ENCODE peak calls at places on chromosomes 11 and 22, in eight cellular contexts. One of them, this sample, is unnamed. For H3K27me3 and H3K4me1, the result is how much of the 10 kb centered on the place peaks cover.

GRCh38 chr11:62664405-62665074 is 470 bp downstream of the C11orf98 start:
- DNase-seq in right atrium auricular region: no peak
- DNase-seq in Caco-2: peak
- DNase-seq in CD8-positive, alpha-beta T cell: peak
- DNase-seq in hepatocyte: peak
- DNase-seq in endothelial cell of umbilical vein: no peak
- DNase-seq in thoracic aorta: no peak
- DNase-seq in pancreas: peak
- DNase-seq in this sample: peak

GRCh38 chr11:1565173-1565903 is 6.7 kb downstream of the DUSP8 start:
- DNase-seq in right atrium auricular region: no peak
- DNase-seq in endothelial cell of umbilical vein: no peak
- DNase-seq in thoracic aorta: no peak
- DNase-seq in pancreas: peak
- DNase-seq in hepatocyte: no peak
- DNase-seq in CD8-positive, alpha-beta T cell: no peak
- DNase-seq in Caco-2: no peak
- DNase-seq in this sample: peak

GRCh38 chr11:62569611-62570010 is 4.1 kb downstream of the EEF1G start:
- DNase-seq in right atrium auricular region: no peak
- DNase-seq in thoracic aorta: no peak
- DNase-seq in hepatocyte: no peak
- DNase-seq in Caco-2: no peak
- DNase-seq in endothelial cell of umbilical vein: no peak
- DNase-seq in CD8-positive, alpha-beta T cell: no peak
- DNase-seq in pancreas: no peak
- DNase-seq in this sample: no peak

GRCh38 chr11:60334005-60334620 is 7.1 kb downstream of the MS4A6E start:
- DNase-seq in pancreas: peak
- DNase-seq in thoracic aorta: no peak
- DNase-seq in hepatocyte: peak
- DNase-seq in CD8-positive, alpha-beta T cell: peak
- DNase-seq in right atrium auricular region: peak
- DNase-seq in endothelial cell of umbilical vein: peak
- DNase-seq in Caco-2: peak
- DNase-seq in this sample: peak

GRCh38 chr11:804599-804964 is 449 bp downstream of the PIDD1 start:
- DNase-seq in thoracic aorta: no peak
- DNase-seq in endothelial cell of umbilical vein: no peak
- DNase-seq in pancreas: peak
- DNase-seq in right atrium auricular region: no peak
- DNase-seq in hepatocyte: no peak
- DNase-seq in Caco-2: no peak
- DNase-seq in CD8-positive, alpha-beta T cell: no peak
- DNase-seq in this sample: no peak

GRCh38 chr11:26649884-26650283 is 72.0 kb downstream of the SLC5A12 start:
- DNase-seq in hepatocyte: peak
- DNase-seq in Caco-2: peak
- DNase-seq in CD8-positive, alpha-beta T cell: no peak
- DNase-seq in pancreas: peak
- DNase-seq in right atrium auricular region: no peak
- DNase-seq in thoracic aorta: no peak
- DNase-seq in endothelial cell of umbilical vein: peak
- DNase-seq in this sample: peak

GRCh38 chr11:19631657-19632325 is 80.8 kb upstream of the NAV2 start:
- DNase-seq in pancreas: no peak
- DNase-seq in endothelial cell of umbilical vein: no peak
- DNase-seq in thoracic aorta: no peak
- DNase-seq in CD8-positive, alpha-beta T cell: no peak
- DNase-seq in Caco-2: no peak
- DNase-seq in right atrium auricular region: no peak
- DNase-seq in hepatocyte: no peak
- DNase-seq in this sample: no peak

GRCh38 chr11:108886608-108887007 is 221.7 kb downstream of the DDX10 start:
- DNase-seq in Caco-2: no peak
- DNase-seq in hepatocyte: no peak
- DNase-seq in CD8-positive, alpha-beta T cell: no peak
- DNase-seq in pancreas: no peak
- DNase-seq in right atrium auricular region: no peak
- DNase-seq in endothelial cell of umbilical vein: peak
- DNase-seq in thoracic aorta: no peak
- DNase-seq in this sample: no peak

GRCh38 chr11:68342459-68343158 is 30.2 kb downstream of the LRP5 start:
- DNase-seq in endothelial cell of umbilical vein: no peak
- DNase-seq in pancreas: no peak
- DNase-seq in right atrium auricular region: no peak
- DNase-seq in thoracic aorta: no peak
- DNase-seq in Caco-2: peak
- DNase-seq in CD8-positive, alpha-beta T cell: no peak
- DNase-seq in hepatocyte: peak
- DNase-seq in this sample: no peak

GRCh38 chr11:60845338-60845737 is 3.4 kb downstream of the CCDC86 start:
- DNase-seq in hepatocyte: no peak
- DNase-seq in thoracic aorta: no peak
- DNase-seq in right atrium auricular region: no peak
- DNase-seq in pancreas: no peak
- DNase-seq in endothelial cell of umbilical vein: no peak
- DNase-seq in CD8-positive, alpha-beta T cell: no peak
- DNase-seq in Caco-2: no peak
- DNase-seq in this sample: no peak

GRCh38 chr11:19781351-19781750 is 68.7 kb downstream of the NAV2 start:
- DNase-seq in right atrium auricular region: no peak
- DNase-seq in endothelial cell of umbilical vein: no peak
- DNase-seq in thoracic aorta: no peak
- DNase-seq in pancreas: no peak
- DNase-seq in Caco-2: no peak
- DNase-seq in CD8-positive, alpha-beta T cell: no peak
- DNase-seq in hepatocyte: no peak
- DNase-seq in this sample: no peak

GRCh38 chr11:6745018-6745417 is 26.8 kb downstream of the OR2AG2 start:
- DNase-seq in endothelial cell of umbilical vein: no peak
- DNase-seq in Caco-2: no peak
- DNase-seq in pancreas: no peak
- DNase-seq in right atrium auricular region: no peak
- DNase-seq in CD8-positive, alpha-beta T cell: no peak
- DNase-seq in thoracic aorta: no peak
- DNase-seq in hepatocyte: no peak
- DNase-seq in this sample: no peak

GRCh38 chr11:6745465-6746015 is 26.2 kb downstream of the OR2AG2 start:
- DNase-seq in hepatocyte: no peak
- DNase-seq in CD8-positive, alpha-beta T cell: no peak
- DNase-seq in right atrium auricular region: no peak
- DNase-seq in thoracic aorta: no peak
- DNase-seq in endothelial cell of umbilical vein: peak
- DNase-seq in pancreas: no peak
- DNase-seq in Caco-2: no peak
- DNase-seq in this sample: no peak

GRCh38 chr11:6747097-6747662 is 24.6 kb downstream of the OR2AG2 start:
- DNase-seq in right atrium auricular region: no peak
- DNase-seq in Caco-2: no peak
- DNase-seq in hepatocyte: no peak
- DNase-seq in pancreas: no peak
- DNase-seq in endothelial cell of umbilical vein: peak
- DNase-seq in thoracic aorta: no peak
- DNase-seq in CD8-positive, alpha-beta T cell: no peak
- DNase-seq in this sample: no peak

GRCh38 chr11:6746626-6747025 is 25.1 kb downstream of the OR2AG2 start:
- DNase-seq in endothelial cell of umbilical vein: no peak
- DNase-seq in hepatocyte: no peak
- DNase-seq in pancreas: no peak
- DNase-seq in CD8-positive, alpha-beta T cell: no peak
- DNase-seq in right atrium auricular region: no peak
- DNase-seq in thoracic aorta: no peak
- DNase-seq in Caco-2: no peak
- DNase-seq in this sample: no peak

GRCh38 chr11:6746086-6746618 is 25.6 kb downstream of the OR2AG2 start:
- DNase-seq in right atrium auricular region: no peak
- DNase-seq in pancreas: no peak
- DNase-seq in hepatocyte: no peak
- DNase-seq in thoracic aorta: no peak
- DNase-seq in endothelial cell of umbilical vein: peak
- DNase-seq in CD8-positive, alpha-beta T cell: peak
- DNase-seq in Caco-2: no peak
- DNase-seq in this sample: no peak
- H3K4me3 ChIP-seq in right atrium auricular region: peak
- H3K4me3 ChIP-seq in pancreas: no peak
- H3K4me3 ChIP-seq in hepatocyte: no peak
- H3K4me3 ChIP-seq in thoracic aorta: peak
- H3K4me3 ChIP-seq in endothelial cell of umbilical vein: no peak
- H3K4me3 ChIP-seq in CD8-positive, alpha-beta T cell: peak
- H3K4me3 ChIP-seq in Caco-2: no peak
- H3K4me3 ChIP-seq in this sample: no peak

GRCh38 chr11:127103586-127104388 is 103.2 kb upstream of the KIRREL3 start:
- DNase-seq in endothelial cell of umbilical vein: no peak
- DNase-seq in hepatocyte: no peak
- DNase-seq in pancreas: no peak
- DNase-seq in thoracic aorta: no peak
- DNase-seq in CD8-positive, alpha-beta T cell: no peak
- DNase-seq in right atrium auricular region: no peak
- DNase-seq in Caco-2: no peak
- DNase-seq in this sample: no peak

GRCh38 chr11:127105578-127105977 is 105.0 kb upstream of the KIRREL3 start:
- DNase-seq in pancreas: no peak
- DNase-seq in hepatocyte: no peak
- DNase-seq in CD8-positive, alpha-beta T cell: no peak
- DNase-seq in endothelial cell of umbilical vein: no peak
- DNase-seq in right atrium auricular region: no peak
- DNase-seq in thoracic aorta: no peak
- DNase-seq in Caco-2: no peak
- DNase-seq in this sample: no peak

GRCh38 chr11:127106938-127107337 is 106.4 kb upstream of the KIRREL3 start:
- DNase-seq in hepatocyte: no peak
- DNase-seq in Caco-2: no peak
- DNase-seq in thoracic aorta: no peak
- DNase-seq in right atrium auricular region: no peak
- DNase-seq in endothelial cell of umbilical vein: no peak
- DNase-seq in CD8-positive, alpha-beta T cell: no peak
- DNase-seq in pancreas: no peak
- DNase-seq in this sample: no peak

GRCh38 chr11:127108838-127109237 is 108.3 kb upstream of the KIRREL3 start:
- DNase-seq in right atrium auricular region: no peak
- DNase-seq in Caco-2: no peak
- DNase-seq in thoracic aorta: no peak
- DNase-seq in endothelial cell of umbilical vein: no peak
- DNase-seq in pancreas: no peak
- DNase-seq in hepatocyte: no peak
- DNase-seq in CD8-positive, alpha-beta T cell: no peak
- DNase-seq in this sample: no peak

DNA sequence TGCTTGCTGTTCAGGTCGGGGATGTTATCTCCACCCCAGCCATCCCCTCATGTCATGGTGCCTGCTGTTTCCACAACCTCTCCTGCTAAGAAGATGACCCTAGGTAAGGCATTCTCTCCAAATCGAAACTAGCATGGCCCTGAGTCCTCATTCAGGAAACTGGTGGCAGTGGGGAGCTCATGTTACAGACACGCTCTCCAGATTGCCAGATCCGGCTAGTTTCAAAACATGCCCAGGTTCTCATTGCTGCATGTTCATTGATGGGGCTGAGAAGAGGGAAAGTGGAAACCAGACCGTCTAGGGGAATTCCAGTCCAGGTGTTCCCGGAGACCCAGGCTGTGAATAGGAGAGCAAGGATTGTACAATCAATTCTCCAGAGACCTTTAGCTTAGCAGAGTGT is 105.6 kb upstream of the KIRREL3 start:
- DNase-seq in hepatocyte: peak
- DNase-seq in right atrium auricular region: no peak
- DNase-seq in Caco-2: no peak
- DNase-seq in CD8-positive, alpha-beta T cell: no peak
- DNase-seq in endothelial cell of umbilical vein: no peak
- DNase-seq in pancreas: no peak
- DNase-seq in thoracic aorta: no peak
- DNase-seq in this sample: no peak
- H3K27me3 ChIP-seq in hepatocyte: under half
- H3K27me3 ChIP-seq in right atrium auricular region: under half
- H3K27me3 ChIP-seq in Caco-2: under half
- H3K27me3 ChIP-seq in CD8-positive, alpha-beta T cell: under half
- H3K27me3 ChIP-seq in endothelial cell of umbilical vein: under half
- H3K27me3 ChIP-seq in pancreas: under half
- H3K27me3 ChIP-seq in thoracic aorta: under half
- H3K27me3 ChIP-seq in this sample: under half

DNA sequence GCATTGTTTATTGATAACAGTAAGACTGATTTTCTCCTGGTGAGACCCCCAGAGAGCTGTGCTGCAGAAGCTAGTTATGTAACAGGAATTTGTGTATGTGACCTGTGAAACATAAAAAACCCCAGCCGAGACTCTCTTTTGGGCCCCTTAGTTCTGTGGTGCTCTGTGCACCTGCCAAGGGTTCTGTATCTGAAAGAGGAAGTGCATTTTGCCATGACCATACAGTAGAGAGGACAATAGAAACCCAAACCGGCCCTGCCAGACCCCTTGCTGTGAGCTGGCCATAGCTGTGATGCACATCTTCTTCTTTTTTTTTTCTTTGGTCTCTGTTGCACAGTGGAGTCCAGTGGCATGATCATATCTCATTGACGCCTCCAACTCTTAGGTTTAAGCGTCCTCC is 31.4 kb upstream of the APOL5 start:
- DNase-seq in hepatocyte: no peak
- DNase-seq in Caco-2: no peak
- DNase-seq in pancreas: no peak
- DNase-seq in CD8-positive, alpha-beta T cell: no peak
- DNase-seq in right atrium auricular region: no peak
- DNase-seq in endothelial cell of umbilical vein: no peak
- DNase-seq in thoracic aorta: no peak
- DNase-seq in this sample: no peak
- H3K4me1 ChIP-seq in hepatocyte: under half
- H3K4me1 ChIP-seq in Caco-2: under half
- H3K4me1 ChIP-seq in pancreas: under half
- H3K4me1 ChIP-seq in CD8-positive, alpha-beta T cell: under half
- H3K4me1 ChIP-seq in right atrium auricular region: under half
- H3K4me1 ChIP-seq in endothelial cell of umbilical vein: under half
- H3K4me1 ChIP-seq in thoracic aorta: under half
- H3K4me1 ChIP-seq in this sample: under half

GRCh38 chr11:133966147-133966546 is 9.4 kb upstream of the IGSF9B start:
- DNase-seq in CD8-positive, alpha-beta T cell: no peak
- DNase-seq in endothelial cell of umbilical vein: no peak
- DNase-seq in hepatocyte: no peak
- DNase-seq in thoracic aorta: no peak
- DNase-seq in right atrium auricular region: no peak
- DNase-seq in Caco-2: no peak
- DNase-seq in pancreas: no peak
- DNase-seq in this sample: no peak

GRCh38 chr11:133967599-133968238 is 11.0 kb upstream of the IGSF9B start:
- DNase-seq in Caco-2: no peak
- DNase-seq in CD8-positive, alpha-beta T cell: no peak
- DNase-seq in pancreas: no peak
- DNase-seq in right atrium auricular region: no peak
- DNase-seq in hepatocyte: no peak
- DNase-seq in endothelial cell of umbilical vein: no peak
- DNase-seq in thoracic aorta: no peak
- DNase-seq in this sample: no peak

GRCh38 chr11:133964946-133965632 is 8.3 kb upstream of the IGSF9B start:
- DNase-seq in right atrium auricular region: no peak
- DNase-seq in CD8-positive, alpha-beta T cell: no peak
- DNase-seq in thoracic aorta: no peak
- DNase-seq in hepatocyte: peak
- DNase-seq in pancreas: no peak
- DNase-seq in Caco-2: no peak
- DNase-seq in endothelial cell of umbilical vein: no peak
- DNase-seq in this sample: no peak

GRCh38 chr11:133968300-133968699 is 11.5 kb upstream of the IGSF9B start:
- DNase-seq in thoracic aorta: no peak
- DNase-seq in right atrium auricular region: no peak
- DNase-seq in pancreas: no peak
- DNase-seq in hepatocyte: no peak
- DNase-seq in CD8-positive, alpha-beta T cell: no peak
- DNase-seq in endothelial cell of umbilical vein: no peak
- DNase-seq in Caco-2: peak
- DNase-seq in this sample: peak

GRCh38 chr11:133966924-133967598 is 10.3 kb upstream of the IGSF9B start:
- DNase-seq in pancreas: peak
- DNase-seq in thoracic aorta: no peak
- DNase-seq in right atrium auricular region: no peak
- DNase-seq in endothelial cell of umbilical vein: no peak
- DNase-seq in CD8-positive, alpha-beta T cell: peak
- DNase-seq in Caco-2: peak
- DNase-seq in hepatocyte: no peak
- DNase-seq in this sample: no peak
- H3K4me3 ChIP-seq in pancreas: no peak
- H3K4me3 ChIP-seq in thoracic aorta: peak
- H3K4me3 ChIP-seq in right atrium auricular region: peak
- H3K4me3 ChIP-seq in endothelial cell of umbilical vein: no peak
- H3K4me3 ChIP-seq in CD8-positive, alpha-beta T cell: peak
- H3K4me3 ChIP-seq in Caco-2: no peak
- H3K4me3 ChIP-seq in hepatocyte: no peak
- H3K4me3 ChIP-seq in this sample: no peak